ENCODE peak calls at places on chromosomes 16 and 17, in seven cellular contexts. One of them, this sample, is unnamed.

GRCh38 chr17:34166394-34166793 is 88.7 kb upstream of the CCL2 start:
- DNase-seq in transverse colon: no peak
- DNase-seq in gastrocnemius medialis: no peak
- DNase-seq in testis: no peak
- DNase-seq in Peyer's patch: no peak
- DNase-seq in stomach: no peak
- DNase-seq in NB4: no peak
- DNase-seq in this sample: no peak

GRCh38 chr16:53924311-53924860 is 220.4 kb downstream of the FTO start:
- DNase-seq in Peyer's patch: no peak
- DNase-seq in gastrocnemius medialis: no peak
- DNase-seq in transverse colon: no peak
- DNase-seq in NB4: no peak
- DNase-seq in stomach: no peak
- DNase-seq in testis: peak; percentile 26
- DNase-seq in this sample: no peak

GRCh38 chr17:50976951-50977472 is 110.9 kb upstream of the TOB1 start:
- DNase-seq in NB4: peak; percentile 21
- DNase-seq in transverse colon: no peak
- DNase-seq in Peyer's patch: no peak
- DNase-seq in stomach: no peak
- DNase-seq in testis: no peak
- DNase-seq in gastrocnemius medialis: no peak
- DNase-seq in this sample: no peak

GRCh38 chr16:72926671-72927070 is 121.3 kb downstream of the ZFHX3 start:
- DNase-seq in testis: no peak
- DNase-seq in Peyer's patch: no peak
- DNase-seq in stomach: no peak
- DNase-seq in gastrocnemius medialis: no peak
- DNase-seq in NB4: peak; percentile 82
- DNase-seq in transverse colon: no peak
- DNase-seq in this sample: no peak

GRCh38 chr16:27189335-27189972 is 13.9 kb upstream of the KDM8 start:
- DNase-seq in NB4: no peak
- DNase-seq in testis: no peak
- DNase-seq in transverse colon: peak; percentile 64
- DNase-seq in stomach: peak; percentile 28
- DNase-seq in gastrocnemius medialis: no peak
- DNase-seq in Peyer's patch: peak; percentile 50
- DNase-seq in this sample: no peak

GRCh38 chr16:86096850-86097249 is 197.9 kb downstream of the IRF8 start:
- DNase-seq in stomach: no peak
- DNase-seq in testis: no peak
- DNase-seq in gastrocnemius medialis: no peak
- DNase-seq in NB4: no peak
- DNase-seq in Peyer's patch: peak; percentile 17
- DNase-seq in transverse colon: no peak
- DNase-seq in this sample: no peak

GRCh38 chr16:17229131-17229530 is 241.6 kb downstream of the XYLT1 start:
- DNase-seq in Peyer's patch: no peak
- DNase-seq in transverse colon: no peak
- DNase-seq in stomach: no peak
- DNase-seq in testis: no peak
- DNase-seq in NB4: no peak
- DNase-seq in gastrocnemius medialis: no peak
- DNase-seq in this sample: no peak

GRCh38 chr16:88536971-88537751 is 33.0 kb upstream of the ZC3H18 start:
- DNase-seq in transverse colon: no peak
- DNase-seq in stomach: no peak
- DNase-seq in gastrocnemius medialis: no peak
- DNase-seq in NB4: peak; percentile 47
- DNase-seq in Peyer's patch: no peak
- DNase-seq in testis: no peak
- DNase-seq in this sample: peak; percentile 54

GRCh38 chr16:74936902-74937560 is 47.9 kb downstream of the WDR59 start:
- DNase-seq in testis: no peak
- DNase-seq in transverse colon: no peak
- DNase-seq in gastrocnemius medialis: no peak
- DNase-seq in NB4: peak; percentile 91
- DNase-seq in Peyer's patch: no peak
- DNase-seq in stomach: no peak
- DNase-seq in this sample: peak; percentile 6

GRCh38 chr16:46687486-46687885 is 1.5 kb downstream of the VPS35 start:
- DNase-seq in transverse colon: no peak
- DNase-seq in gastrocnemius medialis: no peak
- DNase-seq in NB4: no peak
- DNase-seq in testis: no peak
- DNase-seq in Peyer's patch: no peak
- DNase-seq in stomach: no peak
- DNase-seq in this sample: no peak

GRCh38 chr16:23597003-23597756 is 1.1 kb upstream of the NDUFAB1 start:
- DNase-seq in transverse colon: peak; percentile 18
- DNase-seq in stomach: no peak
- DNase-seq in gastrocnemius medialis: peak; percentile 16
- DNase-seq in NB4: peak; percentile 76
- DNase-seq in Peyer's patch: peak; percentile 49
- DNase-seq in testis: peak; percentile 89
- DNase-seq in this sample: peak; percentile 83

GRCh38 chr16:24540575-24541240 is 1.3 kb downstream of the RBBP6 start:
- DNase-seq in testis: peak; percentile 53
- DNase-seq in Peyer's patch: no peak
- DNase-seq in transverse colon: no peak
- DNase-seq in stomach: no peak
- DNase-seq in gastrocnemius medialis: no peak
- DNase-seq in NB4: peak; percentile 55
- DNase-seq in this sample: peak; percentile 74

GRCh38 chr16:68116256-68116853 is 31.2 kb downstream of the NFATC3 start:
- DNase-seq in gastrocnemius medialis: no peak
- DNase-seq in NB4: peak; percentile 60
- DNase-seq in testis: no peak
- DNase-seq in transverse colon: no peak
- DNase-seq in Peyer's patch: no peak
- DNase-seq in stomach: no peak
- DNase-seq in this sample: peak; percentile 59

GRCh38 chr17:5437721-5438317 is 1.1 kb downstream of the C1QBP start:
- DNase-seq in NB4: no peak
- DNase-seq in transverse colon: no peak
- DNase-seq in stomach: no peak
- DNase-seq in Peyer's patch: no peak
- DNase-seq in gastrocnemius medialis: no peak
- DNase-seq in testis: no peak
- DNase-seq in this sample: peak; percentile 34

GRCh38 chr16:86732621-86733297 is 154.4 kb downstream of the FOXL1 start:
- DNase-seq in gastrocnemius medialis: no peak
- DNase-seq in NB4: no peak
- DNase-seq in stomach: no peak
- DNase-seq in transverse colon: no peak
- DNase-seq in Peyer's patch: no peak
- DNase-seq in testis: no peak
- DNase-seq in this sample: no peak

GRCh38 chr17:14118951-14119350 is 49.6 kb downstream of the COX10 start:
- DNase-seq in gastrocnemius medialis: no peak
- DNase-seq in stomach: no peak
- DNase-seq in Peyer's patch: no peak
- DNase-seq in testis: no peak
- DNase-seq in transverse colon: no peak
- DNase-seq in NB4: no peak
- DNase-seq in this sample: no peak

GRCh38 chr17:17840751-17841591 is 4.2 kb upstream of the SREBF1 start:
- DNase-seq in testis: no peak
- DNase-seq in NB4: peak; percentile 95
- DNase-seq in transverse colon: no peak
- DNase-seq in gastrocnemius medialis: no peak
- DNase-seq in Peyer's patch: no peak
- DNase-seq in stomach: no peak
- DNase-seq in this sample: peak; percentile 63
- TF ChIP-seq POLR2A in testis: no peak
- TF ChIP-seq POLR2A in NB4: peak; percentile 30
- TF ChIP-seq POLR2A in transverse colon: no peak
- TF ChIP-seq POLR2A in gastrocnemius medialis: no peak
- TF ChIP-seq POLR2A in Peyer's patch: peak; percentile 23
- TF ChIP-seq POLR2A in stomach: no peak
- TF ChIP-seq POLR2A in this sample: no peak

DNA sequence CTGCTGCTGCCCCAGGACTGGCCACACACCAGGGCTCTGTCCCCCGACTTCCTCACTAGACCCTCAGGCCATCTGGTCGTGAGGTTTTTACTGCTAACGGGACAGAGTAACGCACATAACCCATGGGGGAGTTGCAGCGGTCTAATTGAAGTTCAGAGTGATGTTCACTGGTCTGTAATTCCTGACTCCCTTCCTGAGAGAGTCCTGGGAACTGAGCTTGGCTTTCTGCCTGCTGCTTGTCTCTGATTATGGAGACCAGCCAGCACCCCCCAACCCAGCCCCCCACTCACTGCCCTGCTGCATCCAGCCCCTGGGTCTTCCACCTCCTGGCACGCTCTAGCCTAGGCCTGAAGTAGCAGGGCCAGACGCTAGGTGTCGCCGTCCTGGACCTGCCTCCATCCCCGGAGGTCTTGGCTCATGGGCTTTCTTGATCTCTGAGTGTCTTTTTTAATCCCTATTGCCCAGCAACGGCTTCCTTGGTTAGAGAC is 192.9 kb downstream of the CCDC182 start:
- DNase-seq in gastrocnemius medialis: no peak
- DNase-seq in transverse colon: peak; percentile 39
- DNase-seq in stomach: no peak
- DNase-seq in Peyer's patch: peak; percentile 72
- DNase-seq in NB4: no peak
- DNase-seq in testis: peak; percentile 57
- DNase-seq in this sample: peak; percentile 25
- TF ChIP-seq POLR2A in gastrocnemius medialis: no peak
- TF ChIP-seq POLR2A in transverse colon: no peak
- TF ChIP-seq POLR2A in stomach: no peak
- TF ChIP-seq POLR2A in Peyer's patch: no peak
- TF ChIP-seq POLR2A in NB4: no peak
- TF ChIP-seq POLR2A in testis: no peak
- TF ChIP-seq POLR2A in this sample: no peak

GRCh38 chr16:3022208-3022696 is 1.5 kb downstream of the HCFC1R1 start:
- DNase-seq in Peyer's patch: peak; percentile 93
- DNase-seq in NB4: peak; percentile 86
- DNase-seq in stomach: peak; percentile 91
- DNase-seq in testis: peak; percentile 93
- DNase-seq in gastrocnemius medialis: peak; percentile 85
- DNase-seq in transverse colon: peak; percentile 88
- DNase-seq in this sample: peak; percentile 75

GRCh38 chr16:3022697-3023414 is 886 bp downstream of the HCFC1R1 start:
- DNase-seq in transverse colon: no peak
- DNase-seq in gastrocnemius medialis: peak; percentile 41
- DNase-seq in stomach: no peak
- DNase-seq in Peyer's patch: no peak
- DNase-seq in NB4: peak; percentile 69
- DNase-seq in testis: no peak
- DNase-seq in this sample: peak; percentile 46

GRCh38 chr16:3020604-3021448 is 658 bp downstream of the TNFRSF12A start:
- DNase-seq in transverse colon: peak; percentile 75
- DNase-seq in testis: peak; percentile 63
- DNase-seq in NB4: peak; percentile 69
- DNase-seq in Peyer's patch: peak; percentile 84
- DNase-seq in stomach: peak; percentile 78
- DNase-seq in gastrocnemius medialis: peak; percentile 80
- DNase-seq in this sample: peak; percentile 84

GRCh38 chr16:3020247-3020603 is at the start of gene TNFRSF12A:
- DNase-seq in transverse colon: peak; percentile 83
- DNase-seq in NB4: peak; percentile 85
- DNase-seq in testis: peak; percentile 78
- DNase-seq in Peyer's patch: peak; percentile 90
- DNase-seq in gastrocnemius medialis: peak; percentile 39
- DNase-seq in stomach: peak; percentile 81
- DNase-seq in this sample: peak; percentile 91

GRCh38 chr16:3021449-3022207 is 1.5 kb downstream of the TNFRSF12A start:
- DNase-seq in Peyer's patch: peak; percentile 93
- DNase-seq in testis: peak; percentile 81
- DNase-seq in stomach: peak; percentile 80
- DNase-seq in NB4: peak; percentile 86
- DNase-seq in gastrocnemius medialis: peak; percentile 87
- DNase-seq in transverse colon: peak; percentile 87
- DNase-seq in this sample: peak; percentile 83
- TF ChIP-seq POLR2A in Peyer's patch: no peak
- TF ChIP-seq POLR2A in testis: no peak
- TF ChIP-seq POLR2A in stomach: no peak
- TF ChIP-seq POLR2A in NB4: no peak
- TF ChIP-seq POLR2A in gastrocnemius medialis: no peak
- TF ChIP-seq POLR2A in transverse colon: peak; percentile 6
- TF ChIP-seq POLR2A in this sample: no peak

DNA sequence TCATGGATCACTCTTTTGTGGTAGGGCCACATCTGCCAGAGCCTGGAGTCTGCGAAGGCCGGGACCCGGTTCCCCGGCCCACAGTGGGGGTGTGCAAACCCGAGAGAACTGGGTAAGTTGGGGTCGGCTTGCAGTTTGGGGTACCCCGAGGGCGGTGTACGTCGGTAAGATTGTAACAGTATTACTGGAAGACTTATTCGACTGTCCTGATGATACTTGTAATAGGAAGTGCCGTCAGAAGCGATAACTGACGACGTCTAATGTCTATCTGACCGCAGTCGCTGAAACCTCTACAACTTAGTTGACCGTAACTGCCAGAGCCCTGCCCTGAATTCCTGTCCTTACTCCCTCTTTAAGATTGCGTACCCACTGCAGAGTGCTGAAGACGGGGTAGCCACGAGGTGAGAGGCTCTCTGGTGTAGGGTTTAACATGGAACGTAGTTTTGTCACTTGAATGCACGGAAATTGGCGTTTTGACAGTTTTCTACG is 24.0 kb downstream of the TRPV2 start:
- DNase-seq in Peyer's patch: peak; percentile 54
- DNase-seq in NB4: peak; percentile 52
- DNase-seq in transverse colon: no peak
- DNase-seq in gastrocnemius medialis: no peak
- DNase-seq in testis: peak; percentile 38
- DNase-seq in stomach: no peak
- DNase-seq in this sample: peak; percentile 70
- TF ChIP-seq POLR2A in Peyer's patch: no peak
- TF ChIP-seq POLR2A in NB4: no peak
- TF ChIP-seq POLR2A in transverse colon: no peak
- TF ChIP-seq POLR2A in gastrocnemius medialis: no peak
- TF ChIP-seq POLR2A in testis: no peak
- TF ChIP-seq POLR2A in stomach: no peak
- TF ChIP-seq POLR2A in this sample: no peak

GRCh38 chr17:8383143-8383974 is at the start of gene RPL26:
- DNase-seq in testis: peak; percentile 99
- DNase-seq in Peyer's patch: peak; percentile 99
- DNase-seq in transverse colon: peak; percentile 98
- DNase-seq in NB4: peak; percentile 94
- DNase-seq in stomach: peak; percentile 96
- DNase-seq in gastrocnemius medialis: peak; percentile 96
- DNase-seq in this sample: peak; percentile 98
- TF ChIP-seq POLR2A in testis: no peak
- TF ChIP-seq POLR2A in Peyer's patch: peak; percentile 80
- TF ChIP-seq POLR2A in transverse colon: peak; percentile 90
- TF ChIP-seq POLR2A in NB4: peak; percentile 92
- TF ChIP-seq POLR2A in stomach: no peak
- TF ChIP-seq POLR2A in gastrocnemius medialis: peak; percentile 84
- TF ChIP-seq POLR2A in this sample: peak; percentile 91